ENCODE peak calls at places on chromosomes 6 and 20, in five cellular contexts. D is esophagus muscularis mucosa; F is effector memory CD4-positive, alpha-beta T cell; R is RWPE2; M is ovary. W is an unnamed sample.

GRCh38 chr6:26175428-26176181 is 88.4 kb downstream of the HFE start:
- DNase-seq in D (no peak), F (no peak), R (no peak), M (no peak), W (peak; percentile 79)

GRCh38 chr20:34052414-34052813 is 58.7 kb downstream of the RALY start:
- DNase-seq in D (no peak), F (no peak), R (no peak), M (no peak), W (no peak)

GRCh38 chr20:63114006-63114692 is 101.8 kb downstream of the YTHDF1 start:
- DNase-seq in D (no peak), F (no peak), R (peak; percentile 77), M (no peak), W (no peak)

GRCh38 chr6:17012421-17013225 is 89.2 kb upstream of the STMND1 start:
- DNase-seq in D (peak; percentile 92), F (no peak), R (no peak), M (no peak), W (no peak)

GRCh38 chr6:88492824-88493223 is 326.7 kb upstream of the CNR1 start:
- DNase-seq in D (no peak), F (no peak), R (no peak), M (no peak), W (no peak)

GRCh38 chr6:26532699-26533523 is 5.3 kb upstream of the HMGN4 start:
- DNase-seq in D (peak; percentile 99), F (peak; percentile 83), R (no peak), M (peak; percentile 79), W (peak; percentile 95)

GRCh38 chr20:1297486-1297885 is 31.4 kb downstream of the SNPH start:
- DNase-seq in D (no peak), F (no peak), R (no peak), M (no peak), W (no peak)

GRCh38 chr6:109978174-109979032 is at the start of gene GPR6:
- DNase-seq in D (no peak), F (no peak), R (peak; percentile 51), M (peak; percentile 48), W (peak; percentile 46)

GRCh38 chr6:30974488-30975252 is 8.8 kb upstream of the MUC21 start:
- DNase-seq in D (no peak), F (no peak), R (no peak), M (no peak), W (no peak)

GRCh38 chr6:1910621-1911407 is 301.1 kb downstream of the FOXC1 start:
- DNase-seq in D (peak; percentile 21), F (no peak), R (no peak), M (no peak), W (no peak)

GRCh38 chr6:1913572-1913971 is 303.9 kb downstream of the FOXC1 start:
- DNase-seq in D (peak; percentile 84), F (no peak), R (no peak), M (no peak), W (no peak)

GRCh38 chr6:1911476-1911875 is 301.8 kb downstream of the FOXC1 start:
- DNase-seq in D (peak; percentile 2), F (no peak), R (no peak), M (no peak), W (no peak)

GRCh38 chr6:1915226-1915625 is 305.5 kb downstream of the FOXC1 start:
- DNase-seq in D (peak; percentile 66), F (no peak), R (no peak), M (no peak), W (no peak)

DNA sequence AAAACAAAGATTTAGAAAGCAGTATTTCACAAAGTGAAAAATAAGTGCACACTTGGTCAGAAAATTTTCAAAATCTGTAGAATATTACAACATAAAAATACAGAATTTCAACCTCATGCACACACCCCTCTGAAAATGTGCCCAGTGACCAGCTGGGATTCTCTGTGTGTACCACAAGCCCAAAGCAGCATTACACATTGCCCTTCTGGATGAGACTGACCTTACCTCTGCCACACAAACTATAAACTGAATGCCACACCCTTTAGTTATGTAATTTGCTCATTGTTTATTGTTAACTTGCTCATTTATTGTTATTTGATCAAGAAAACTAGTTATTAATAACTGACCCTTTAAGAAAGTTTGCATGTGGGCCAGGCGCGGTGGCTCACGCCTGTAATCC is 303.0 kb downstream of the FOXC1 start:
- DNase-seq in D (peak; percentile 55), F (no peak), R (no peak), M (no peak), W (no peak)
- H3K36me3 ChIP-seq in D (no peaks in the 10 kb centered on the region), F (no peaks in the 10 kb centered on the region), R (no peaks in the 10 kb centered on the region), M (no peaks in the 10 kb centered on the region), W (no peaks in the 10 kb centered on the region)

GRCh38 chr6:142846883-142847287 is 98.1 kb downstream of the HIVEP2 start:
- DNase-seq in D (no peak), F (no peak), R (peak; percentile 60), M (peak; percentile 20), W (no peak)
- H3K4me3 ChIP-seq in D (no peak overlapping the region), F (no peak overlapping the region), R (no peak overlapping the region), M (no peak overlapping the region), W (no peak overlapping the region)

DNA sequence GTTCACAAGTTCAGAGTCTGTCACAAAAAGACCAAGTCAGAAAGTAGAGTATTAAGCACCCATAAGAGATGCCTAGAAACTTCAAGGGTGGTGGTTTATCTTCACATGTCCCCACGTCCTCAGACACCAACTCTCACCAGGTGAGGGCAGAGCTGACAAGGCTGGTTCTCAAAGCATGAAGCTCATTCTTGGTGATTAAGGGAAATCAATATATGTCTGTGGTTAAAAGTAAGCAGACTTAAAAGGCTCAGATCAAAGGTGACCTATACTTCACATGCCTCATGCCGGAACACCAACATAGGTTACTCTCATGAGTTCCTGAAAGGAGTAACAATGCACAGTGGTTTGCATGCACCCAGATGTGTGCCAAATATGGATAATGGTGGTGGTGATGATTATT is 27.0 kb downstream of the IL17A start:
- DNase-seq in D (no peak), F (no peak), R (no peak), M (no peak), W (no peak)
- H3K27me3 ChIP-seq in D (no peaks in the 10 kb centered on the region), F (no peaks in the 10 kb centered on the region), R (peaks cover 3% of the 10 kb centered on the region), M (no peaks in the 10 kb centered on the region), W (no peaks in the 10 kb centered on the region)

DNA sequence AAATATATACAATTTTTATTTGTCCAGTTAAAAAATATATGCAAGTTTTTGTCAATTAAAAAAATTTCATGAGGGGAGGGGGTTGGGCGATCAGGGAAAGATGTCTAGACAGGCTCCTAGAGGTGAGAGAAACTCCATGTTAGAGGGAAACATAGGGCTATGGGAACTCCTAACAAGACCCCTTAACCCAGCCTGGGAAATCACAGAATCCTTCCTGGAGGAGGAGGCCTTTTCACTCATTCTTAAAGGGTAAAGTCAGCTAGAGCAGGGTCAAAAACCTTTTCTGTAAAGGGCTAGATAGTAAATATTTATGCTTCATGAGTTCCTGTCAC is 75.9 kb upstream of the PTPN1 start:
- DNase-seq in D (no peak), F (no peak), R (no peak), M (no peak), W (no peak)
- H3K36me3 ChIP-seq in D (no peaks in the 10 kb centered on the region), F (no peaks in the 10 kb centered on the region), R (no peaks in the 10 kb centered on the region), M (no peaks in the 10 kb centered on the region), W (no peaks in the 10 kb centered on the region)

DNA sequence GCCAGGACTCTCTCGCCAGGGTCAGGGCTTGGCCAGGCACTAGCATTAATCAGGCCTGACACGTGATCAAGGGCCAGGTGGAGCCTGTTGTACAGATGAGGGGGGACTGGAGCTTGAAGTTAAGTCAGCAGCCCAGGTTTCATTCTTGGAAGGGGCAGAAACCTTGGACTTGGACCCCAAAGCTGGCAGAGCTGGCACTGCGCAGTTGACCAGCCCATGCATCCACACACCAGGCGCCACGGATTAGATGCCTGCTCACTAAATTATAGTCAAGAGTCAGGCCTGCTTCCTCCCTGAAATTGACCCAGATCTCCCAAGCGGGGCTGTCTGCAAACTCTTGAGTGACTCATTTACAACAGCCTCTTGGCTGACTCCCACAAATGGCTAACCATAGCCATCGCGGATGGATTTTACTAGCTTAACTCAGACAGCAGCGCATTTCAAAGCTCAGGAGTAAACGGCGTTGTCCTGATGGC is 4.1 kb upstream of the TAF4 start:
- DNase-seq in D (no peak), F (no peak), R (no peak), M (no peak), W (peak; percentile 81)
- H3K4me3 ChIP-seq in D (no peak overlapping the region), F (no peak overlapping the region), R (no peak overlapping the region), M (no peak overlapping the region), W (no peak overlapping the region)

W was measured in colonic mucosa.